ENCODE peak calls at places on chromosomes 12 and 14, in ten cellular contexts. I, R, C, Z, G, X, H, O, L and D are unnamed samples.

GRCh38 chr14:74979442-74980397 is 23.0 kb upstream of the EIF2B2 start:
- DNase-seq in R (no peak), L (no peak), X (peak; percentile 81), C (peak; percentile 6), O (no peak), H (no peak), G (no peak), Z (peak; percentile 21), I (no peak), D (no peak)

GRCh38 chr14:59481407-59482119 is 2.6 kb downstream of the L3HYPDH start:
- DNase-seq in C (peak; percentile 20), Z (peak; percentile 71), R (no peak), L (no peak), O (peak; percentile 64), I (no peak), X (no peak), G (no peak), H (no peak), D (peak; percentile 14)

GRCh38 chr12:108694812-108695278 is 36.5 kb downstream of the CORO1C start:
- DNase-seq in Z (peak; percentile 60), O (no peak), C (no peak), X (no peak), I (no peak), G (no peak), R (no peak), H (peak; percentile 34), L (no peak), D (no peak)

GRCh38 chr14:68781161-68782021 is 11.5 kb downstream of the ZFP36L1 start:
- DNase-seq in R (no peak), H (no peak), C (no peak), O (no peak), G (peak; percentile 75), X (peak; percentile 87), L (no peak), Z (no peak), I (no peak), D (no peak)

GRCh38 chr14:52131640-52132320 is 62.9 kb upstream of the NID2 start:
- DNase-seq in O (peak; percentile 73), I (peak; percentile 15), L (peak; percentile 34), C (peak; percentile 92), Z (peak; percentile 86), X (peak; percentile 88), H (peak; percentile 78), G (peak; percentile 88), R (peak; percentile 88), D (peak; percentile 84)

GRCh38 chr12:32661706-32662105 is 17.4 kb upstream of the DNM1L start:
- DNase-seq in R (no peak), L (no peak), Z (no peak), X (no peak), I (no peak), H (no peak), O (no peak), G (no peak), C (no peak), D (no peak)

GRCh38 chr14:91361236-91361811 is 56.3 kb downstream of the CCDC88C start:
- DNase-seq in G (peak; percentile 10), X (no peak), H (no peak), Z (no peak), O (peak; percentile 64), R (no peak), I (no peak), C (no peak), L (no peak), D (no peak)

GRCh38 chr12:51475543-51475942 is 50.9 kb downstream of the SLC4A8 start:
- DNase-seq in C (peak; percentile 8), X (no peak), H (no peak), Z (peak; percentile 19), R (no peak), I (no peak), L (no peak), O (no peak), G (no peak), D (no peak)

GRCh38 chr12:79384551-79384950 is 306.2 kb downstream of the PAWR start:
- DNase-seq in L (no peak), Z (no peak), X (no peak), I (no peak), O (no peak), C (no peak), H (no peak), G (no peak), R (no peak), D (no peak)

GRCh38 chr12:27498159-27498558 is 25.8 kb upstream of the PPFIBP1 start:
- DNase-seq in L (no peak), O (no peak), X (no peak), R (no peak), C (no peak), I (no peak), G (no peak), Z (no peak), H (no peak), D (no peak)

GRCh38 chr12:108826807-108827721 is 30.3 kb downstream of the SSH1 start:
- DNase-seq in H (no peak), O (no peak), C (no peak), L (no peak), R (peak; percentile 43), I (no peak), Z (peak; percentile 79), X (no peak), G (peak; percentile 77), D (no peak)

GRCh38 chr12:122190842-122191668 is 8.1 kb downstream of the LRRC43 start:
- DNase-seq in X (no peak), H (peak; percentile 28), R (no peak), L (peak; percentile 62), O (no peak), C (peak; percentile 84), Z (peak; percentile 40), G (peak; percentile 86), I (no peak), D (peak; percentile 85)

GRCh38 chr14:52400846-52401245 is 86.7 kb downstream of the PTGER2 start:
- DNase-seq in G (no peak), I (no peak), L (no peak), R (no peak), X (no peak), O (no peak), H (no peak), Z (no peak), C (no peak), D (no peak)

GRCh38 chr12:64781374-64782029 is 22.3 kb upstream of the GNS start:
- DNase-seq in H (no peak), X (no peak), O (no peak), Z (peak; percentile 6), I (no peak), C (no peak), R (no peak), L (no peak), G (no peak), D (no peak)